ENCODE peak calls at places on chromosomes 1 and 21, in eight cellular contexts. I is HFFc6; B is foreskin keratinocyte; M is psoas muscle; L is colonic mucosa; Q is CD4-positive, alpha-beta T cell; G is GM10248; T is hepatocyte. X is an unnamed sample.

GRCh38 chr1:201883786-201884185 is 4.9 kb upstream of the SHISA4 start:
- DNase-seq in B (peak), Q (no peak), L (no peak), T (no peak), G (peak), I (no peak), M (peak), X (no peak)

GRCh38 chr21:28719731-28720130 is 272.9 kb downstream of the LTN1 start:
- DNase-seq in G (no peak), I (peak), T (no peak), Q (no peak), B (no peak), M (no peak), L (no peak), X (no peak)

GRCh38 chr1:78092686-78093085 is 46.9 kb downstream of the GIPC2 start:
- DNase-seq in I (peak), Q (no peak), L (no peak), G (no peak), T (no peak), B (peak), M (no peak), X (no peak)

GRCh38 chr1:21152423-21153100 is 24.1 kb downstream of the EIF4G3 start:
- DNase-seq in T (no peak), I (peak), L (no peak), B (peak), Q (no peak), G (no peak), M (peak), X (no peak)

GRCh38 chr1:235996048-235996785 is 68.7 kb downstream of the NID1 start:
- DNase-seq in Q (no peak), T (no peak), L (no peak), I (no peak), M (no peak), B (no peak), G (peak), X (no peak)

GRCh38 chr1:25875856-25876692 is 566 bp upstream of the PAQR7 start:
- DNase-seq in G (no peak), T (peak), L (no peak), B (no peak), M (no peak), Q (no peak), I (no peak), X (no peak)

GRCh38 chr1:108963052-108963686 is at the start of gene CLCC1:
- DNase-seq in Q (peak), M (peak), B (peak), T (peak), L (peak), I (peak), G (peak), X (peak)

GRCh38 chr1:205423814-205424399 is 2.1 kb upstream of the LEMD1 start:
- DNase-seq in L (no peak), G (no peak), Q (no peak), B (no peak), T (no peak), M (no peak), I (no peak), X (no peak)

GRCh38 chr1:51622455-51622913 is 5.6 kb downstream of the OSBPL9 start:
- DNase-seq in T (peak), B (peak), Q (no peak), G (no peak), L (peak), I (peak), M (peak), X (peak)

GRCh38 chr1:2927393-2927792 is 93.9 kb upstream of the ACTRT2 start:
- DNase-seq in T (no peak), Q (no peak), L (no peak), B (no peak), G (no peak), M (no peak), I (no peak), X (no peak)

GRCh38 chr1:198155253-198155652 is 1.5 kb upstream of the NEK7 start:
- DNase-seq in T (no peak), M (no peak), Q (no peak), G (no peak), I (peak), B (peak), L (no peak), X (no peak)

GRCh38 chr1:62131093-62131725 is 63.4 kb upstream of the L1TD1 start:
- DNase-seq in I (peak), M (no peak), Q (no peak), T (peak), L (peak), B (peak), G (peak), X (no peak)

GRCh38 chr1:37465596-37466517 is 8.5 kb upstream of the ZC3H12A start:
- DNase-seq in L (no peak), I (no peak), G (no peak), T (peak), B (no peak), M (no peak), Q (no peak), X (no peak)

GRCh38 chr1:162570718-162571117 is 9.2 kb downstream of the UAP1 start:
- DNase-seq in Q (no peak), G (no peak), L (no peak), T (no peak), M (no peak), B (no peak), I (no peak), X (no peak)

GRCh38 chr1:12153181-12153785 is 13.5 kb upstream of the TNFRSF1B start:
- DNase-seq in B (no peak), M (peak), G (peak), Q (no peak), I (peak), L (peak), T (no peak), X (peak)

GRCh38 chr1:57591854-57592253 is 168.0 kb upstream of the DAB1 start:
- DNase-seq in T (peak), I (no peak), G (no peak), M (no peak), Q (no peak), B (peak), L (no peak), X (no peak)

GRCh38 chr1:248863011-248863881 is 4.4 kb upstream of the ZNF692 start:
- DNase-seq in I (peak), G (peak), M (peak), T (peak), B (peak), L (peak), Q (peak), X (peak)

GRCh38 chr1:52532732-52533327 is 20.1 kb downstream of the TUT4 start:
- DNase-seq in G (no peak), Q (no peak), B (no peak), I (no peak), T (no peak), L (no peak), M (no peak), X (no peak)

GRCh38 chr1:67191668-67192520 is 25.6 kb downstream of the IL23R start:
- DNase-seq in Q (no peak), M (no peak), T (peak), B (no peak), L (no peak), G (no peak), I (no peak), X (no peak)

GRCh38 chr1:70361727-70362413 is 7.3 kb upstream of the ANKRD13C start:
- DNase-seq in T (no peak), B (peak), M (no peak), G (no peak), I (peak), Q (no peak), L (no peak), X (no peak)

GRCh38 chr1:59043796-59044195 is 253.1 kb upstream of the FGGY start:
- DNase-seq in T (peak), I (peak), Q (no peak), G (no peak), L (peak), B (peak), M (peak), X (peak)

GRCh38 chr1:59039551-59039950 is 255.7 kb upstream of the JUN start:
- DNase-seq in I (no peak), Q (no peak), M (no peak), L (no peak), B (peak), G (no peak), T (no peak), X (no peak)

GRCh38 chr1:59045137-59045536 is 251.8 kb upstream of the FGGY start:
- DNase-seq in M (no peak), L (no peak), Q (no peak), G (no peak), I (no peak), B (no peak), T (no peak), X (no peak)

GRCh38 chr1:59044535-59045121 is 252.3 kb upstream of the FGGY start:
- DNase-seq in L (no peak), I (no peak), G (no peak), Q (no peak), B (no peak), M (no peak), T (no peak), X (no peak)

DNA sequence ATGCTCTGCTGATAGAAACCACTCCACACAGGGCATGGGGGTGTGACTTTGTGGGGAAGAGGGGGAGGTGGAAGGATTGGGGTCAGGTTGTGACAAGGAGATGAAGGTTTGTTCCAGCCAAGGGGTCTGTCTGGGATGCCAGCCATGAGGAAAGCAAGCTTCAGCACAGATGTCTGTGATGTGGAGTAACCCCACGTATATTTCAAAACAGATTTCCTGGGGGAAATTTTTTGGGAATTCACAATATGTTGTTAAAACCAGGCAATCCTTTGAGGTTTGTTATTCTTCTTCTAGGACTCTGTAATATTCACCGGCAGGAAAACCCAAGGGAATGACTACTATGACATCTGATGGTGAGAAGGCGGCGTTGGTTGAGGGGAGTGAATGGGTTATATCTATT is 255.0 kb upstream of the FGGY start:
- DNase-seq in B (no peak), M (no peak), G (no peak), I (no peak), Q (no peak), L (no peak), T (no peak), X (no peak)
- TF ChIP-seq CTCF in B (peak), M (no peak), G (no peak), I (no peak), Q (no peak), L (no peak), T (no peak), X (no peak)

GRCh38 chr1:230725256-230726012 is 11.5 kb upstream of the AGT start:
- DNase-seq in Q (no peak), L (no peak), B (no peak), G (no peak), T (no peak), M (no peak), I (no peak), X (no peak)

GRCh38 chr1:230730979-230731378 is 16.2 kb upstream of the CAPN9 start:
- DNase-seq in G (no peak), Q (no peak), T (no peak), I (no peak), B (no peak), M (no peak), L (no peak), X (no peak)

GRCh38 chr1:230728710-230729392 is 14.9 kb upstream of the AGT start:
- DNase-seq in I (no peak), L (peak), G (no peak), B (no peak), M (no peak), Q (no peak), T (no peak), X (no peak)
- TF ChIP-seq CTCF in I (no peak), L (no peak), G (no peak), B (no peak), M (no peak), Q (no peak), T (no peak), X (no peak)

DNA sequence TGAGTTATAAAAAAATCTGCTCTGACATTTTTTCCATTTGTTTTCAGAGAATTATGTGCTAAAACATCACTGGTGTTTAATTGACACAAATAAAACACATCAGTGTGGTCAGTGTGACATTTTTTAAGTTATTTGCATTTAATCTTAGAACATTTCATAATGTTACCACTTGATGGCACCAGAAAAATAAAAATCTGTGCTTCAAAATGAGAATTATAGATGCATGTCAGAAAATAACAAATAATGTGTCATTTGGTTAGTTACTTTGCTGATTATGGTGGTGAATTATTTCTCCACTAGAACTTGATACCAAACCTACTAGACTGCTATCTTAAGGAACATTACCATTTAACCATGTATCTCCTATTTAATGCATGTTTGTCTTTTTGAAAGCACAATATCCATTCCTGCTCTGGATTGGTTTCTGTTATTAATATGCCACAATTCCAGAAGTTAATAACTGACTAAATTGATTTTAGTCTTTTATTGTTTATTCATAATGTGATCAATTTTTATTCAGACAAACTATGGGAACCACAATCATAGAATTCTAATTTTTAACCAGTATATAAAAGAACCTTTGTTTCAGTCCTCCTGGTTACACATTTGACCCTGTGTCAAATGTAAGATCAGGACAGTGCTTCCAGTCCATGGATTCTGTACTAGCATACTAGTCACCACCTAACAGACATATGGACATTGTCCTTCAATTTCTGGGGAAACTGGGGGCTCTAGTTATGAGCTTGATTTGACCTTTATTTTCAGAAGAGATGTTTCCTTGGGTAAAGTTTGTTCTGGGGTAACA is 81.0 kb downstream of the RPS6KC1 start:
- DNase-seq in T (no peak), B (no peak), G (no peak), Q (no peak), L (no peak), I (no peak), M (no peak), X (no peak)
- TF ChIP-seq CTCF in T (peak), B (peak), G (no peak), Q (no peak), L (no peak), I (peak), M (no peak), X (no peak)

GRCh38 chr1:55707196-55707595 is 492.0 kb upstream of the USP24 start:
- DNase-seq in I (no peak), L (no peak), G (no peak), M (no peak), B (no peak), Q (no peak), T (no peak), X (no peak)

GRCh38 chr1:55712148-55712547 is 497.0 kb upstream of the USP24 start:
- DNase-seq in M (no peak), I (no peak), L (no peak), G (no peak), T (no peak), B (no peak), Q (no peak), X (no peak)

GRCh38 chr1:55706397-55706796 is 491.2 kb upstream of the USP24 start:
- DNase-seq in M (no peak), G (no peak), T (no peak), Q (no peak), I (no peak), B (no peak), L (no peak), X (no peak)

GRCh38 chr1:55713516-55713915 is 498.4 kb upstream of the USP24 start:
- DNase-seq in B (no peak), M (no peak), Q (no peak), T (no peak), I (no peak), G (no peak), L (no peak), X (no peak)

DNA sequence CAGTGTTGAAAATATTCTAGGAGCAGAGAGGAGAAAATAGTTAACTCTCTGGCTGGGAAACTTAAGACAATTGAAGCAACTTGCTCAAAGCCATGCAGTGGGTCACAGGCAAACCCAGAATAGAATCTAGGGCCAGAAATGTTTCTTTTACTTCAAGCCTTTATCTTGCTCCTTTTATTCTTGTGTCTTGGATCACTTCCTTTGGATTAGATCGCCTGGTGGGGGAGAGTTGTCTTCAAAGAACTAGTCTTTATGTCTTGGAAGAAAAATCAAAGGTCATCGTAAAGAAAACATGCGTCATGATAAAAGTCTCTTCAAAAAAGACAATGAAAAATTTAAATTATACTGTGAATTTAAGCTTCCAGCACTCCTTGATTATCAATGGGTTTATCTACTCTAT is 493.6 kb upstream of the USP24 start:
- DNase-seq in I (no peak), T (no peak), Q (no peak), B (no peak), G (no peak), L (no peak), M (no peak), X (no peak)
- TF ChIP-seq CTCF in I (no peak), T (no peak), Q (no peak), B (no peak), G (no peak), L (no peak), M (no peak), X (no peak)

GRCh38 chr1:102872097-102872496 is 236.2 kb downstream of the COL11A1 start:
- DNase-seq in B (no peak), G (no peak), T (no peak), I (no peak), L (no peak), M (no peak), Q (no peak), X (no peak)
- TF ChIP-seq CTCF in B (peak), G (no peak), T (no peak), I (peak), L (no peak), M (no peak), Q (no peak), X (no peak)

GRCh38 chr1:238953448-238953847 is 432.9 kb upstream of the CHRM3 start:
- DNase-seq in L (no peak), Q (no peak), I (no peak), G (no peak), M (no peak), B (no peak), T (no peak), X (no peak)
- TF ChIP-seq CTCF in L (no peak), Q (no peak), I (peak), G (no peak), M (no peak), B (no peak), T (no peak), X (no peak)

DNA sequence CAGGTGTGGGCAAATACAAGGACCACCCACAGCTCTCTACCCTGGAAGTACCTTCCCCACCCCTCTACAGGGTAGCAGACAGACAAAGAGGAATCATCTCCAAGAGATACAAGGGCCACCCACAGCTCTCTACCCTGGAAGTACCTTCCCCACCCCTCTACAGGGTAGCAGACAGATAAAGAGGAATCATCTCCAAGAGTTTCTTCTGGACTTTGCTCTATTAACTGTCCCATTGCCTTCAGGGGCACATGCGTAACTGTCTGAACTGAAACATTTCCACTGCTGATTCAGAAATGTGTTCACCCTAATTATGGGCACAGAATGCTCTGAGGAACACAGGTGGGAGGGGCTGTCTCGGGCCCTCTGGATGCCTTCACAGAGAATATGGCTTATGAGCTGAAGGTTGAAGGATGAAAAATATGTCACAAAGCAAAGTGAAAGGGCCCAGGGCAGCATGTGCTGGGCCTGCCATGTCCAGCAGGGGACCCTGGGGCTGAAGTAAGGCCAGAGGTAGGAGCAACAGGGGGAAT is 43.9 kb downstream of the ZNF281 start:
- DNase-seq in T (no peak), M (no peak), I (no peak), B (no peak), Q (no peak), G (no peak), L (no peak), X (no peak)
- TF ChIP-seq CTCF in T (no peak), M (no peak), I (no peak), B (no peak), Q (no peak), G (no peak), L (no peak), X (no peak)

GRCh38 chr21:34545079-34545884 is 33.3 kb upstream of the KCNE1 start:
- DNase-seq in G (peak), T (peak), Q (no peak), L (peak), I (peak), M (no peak), B (no peak), X (peak)
- TF ChIP-seq CTCF in G (no peak), T (no peak), Q (no peak), L (no peak), I (no peak), M (no peak), B (no peak), X (no peak)

X was measured in mucosa of descending colon.